ENCODE peak calls at places on chromosomes 11 and 22, in five cellular contexts. One of them, this sample, is unnamed. For H3K4me1, the result is how much of the 10 kb centered on the place peaks cover.

GRCh38 chr11:68120212-68121066 is 749 bp downstream of the CHKA start:
- DNase-seq in fibroblast of lung: peak
- DNase-seq in neuronal stem cell: peak
- DNase-seq in GM23248: peak
- DNase-seq in keratinocyte: no peak
- DNase-seq in this sample: peak

GRCh38 chr11:15697437-15698236 is 582.9 kb downstream of the INSC start:
- DNase-seq in fibroblast of lung: no peak
- DNase-seq in neuronal stem cell: no peak
- DNase-seq in GM23248: no peak
- DNase-seq in keratinocyte: no peak
- DNase-seq in this sample: no peak

GRCh38 chr11:122319011-122319410 is 203.0 kb upstream of the BLID start:
- DNase-seq in fibroblast of lung: peak
- DNase-seq in neuronal stem cell: no peak
- DNase-seq in GM23248: no peak
- DNase-seq in keratinocyte: no peak
- DNase-seq in this sample: no peak

GRCh38 chr11:83162377-83162776 is 5.4 kb downstream of the PCF11 start:
- DNase-seq in fibroblast of lung: no peak
- DNase-seq in neuronal stem cell: no peak
- DNase-seq in GM23248: peak
- DNase-seq in keratinocyte: no peak
- DNase-seq in this sample: no peak

GRCh38 chr22:41445171-41446056 is 1.2 kb downstream of the TOB2 start:
- DNase-seq in fibroblast of lung: no peak
- DNase-seq in neuronal stem cell: peak
- DNase-seq in GM23248: peak
- DNase-seq in keratinocyte: no peak
- DNase-seq in this sample: peak

GRCh38 chr11:35305670-35306382 is 113.5 kb downstream of the SLC1A2 start:
- DNase-seq in fibroblast of lung: peak
- DNase-seq in neuronal stem cell: peak
- DNase-seq in GM23248: peak
- DNase-seq in keratinocyte: no peak
- DNase-seq in this sample: peak

GRCh38 chr11:105265859-105266258 is 126.3 kb upstream of the CARD18 start:
- DNase-seq in fibroblast of lung: peak
- DNase-seq in neuronal stem cell: no peak
- DNase-seq in GM23248: peak
- DNase-seq in keratinocyte: peak
- DNase-seq in this sample: no peak

GRCh38 chr11:77636738-77637344 is 753 bp downstream of the CLNS1A start:
- DNase-seq in fibroblast of lung: no peak
- DNase-seq in neuronal stem cell: no peak
- DNase-seq in GM23248: peak
- DNase-seq in keratinocyte: no peak
- DNase-seq in this sample: no peak

DNA sequence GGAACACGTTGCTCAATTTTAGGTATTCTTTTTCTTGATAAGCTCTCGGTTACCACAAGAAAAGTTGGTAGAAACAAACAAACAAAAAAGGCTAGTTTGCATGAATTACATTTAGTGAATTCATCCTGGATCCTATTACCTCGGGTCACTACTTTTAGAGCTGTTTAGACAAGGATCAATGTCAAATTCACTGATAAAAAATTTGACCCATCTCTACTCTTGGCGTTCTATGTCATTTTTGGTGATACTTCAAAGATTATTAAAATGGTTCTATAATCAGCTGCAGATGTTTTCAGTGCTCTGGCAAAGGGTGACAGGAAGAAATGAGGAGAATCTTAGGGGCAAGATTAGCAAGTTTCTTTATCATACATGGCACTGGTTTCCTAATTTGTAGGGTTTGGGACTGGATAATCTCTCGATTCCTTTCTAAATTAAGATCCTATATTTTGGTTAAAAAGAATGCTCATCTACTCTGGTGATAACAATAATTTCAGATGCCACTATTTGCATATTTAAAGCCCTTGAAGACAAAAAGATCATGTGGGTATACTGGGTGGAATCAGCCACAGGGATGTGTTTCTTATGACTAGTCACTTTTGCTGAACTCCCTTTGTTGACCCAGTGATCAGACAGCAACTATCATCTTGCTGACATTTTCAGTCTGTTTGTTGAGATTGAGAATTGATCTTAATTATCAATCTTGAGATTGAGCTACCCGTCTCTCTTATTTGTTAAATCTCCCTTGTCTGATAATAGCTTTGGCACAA is 442.9 kb downstream of the AASDHPPT start:
- DNase-seq in fibroblast of lung: no peak
- DNase-seq in neuronal stem cell: no peak
- DNase-seq in GM23248: no peak
- DNase-seq in keratinocyte: no peak
- DNase-seq in this sample: no peak
- H2AFZ ChIP-seq in fibroblast of lung: no peak
- H2AFZ ChIP-seq in neuronal stem cell: no peak
- H2AFZ ChIP-seq in GM23248: no peak
- H2AFZ ChIP-seq in keratinocyte: no peak
- H2AFZ ChIP-seq in this sample: no peak

GRCh38 chr22:44276041-44276440 is 36.7 kb downstream of the SHISAL1 start:
- DNase-seq in fibroblast of lung: no peak
- DNase-seq in neuronal stem cell: no peak
- DNase-seq in GM23248: no peak
- DNase-seq in keratinocyte: no peak
- DNase-seq in this sample: no peak
- H3K4me1 ChIP-seq in fibroblast of lung: under half
- H3K4me1 ChIP-seq in neuronal stem cell: under half
- H3K4me1 ChIP-seq in GM23248: under half
- H3K4me1 ChIP-seq in keratinocyte: under half
- H3K4me1 ChIP-seq in this sample: under half

GRCh38 chr22:17172172-17172833 is 13.2 kb upstream of the HDHD5 start:
- DNase-seq in fibroblast of lung: no peak
- DNase-seq in neuronal stem cell: no peak
- DNase-seq in GM23248: no peak
- DNase-seq in keratinocyte: no peak
- DNase-seq in this sample: peak
- H2AFZ ChIP-seq in fibroblast of lung: peak
- H2AFZ ChIP-seq in neuronal stem cell: peak
- H2AFZ ChIP-seq in GM23248: peak
- H2AFZ ChIP-seq in keratinocyte: peak
- H2AFZ ChIP-seq in this sample: peak

DNA sequence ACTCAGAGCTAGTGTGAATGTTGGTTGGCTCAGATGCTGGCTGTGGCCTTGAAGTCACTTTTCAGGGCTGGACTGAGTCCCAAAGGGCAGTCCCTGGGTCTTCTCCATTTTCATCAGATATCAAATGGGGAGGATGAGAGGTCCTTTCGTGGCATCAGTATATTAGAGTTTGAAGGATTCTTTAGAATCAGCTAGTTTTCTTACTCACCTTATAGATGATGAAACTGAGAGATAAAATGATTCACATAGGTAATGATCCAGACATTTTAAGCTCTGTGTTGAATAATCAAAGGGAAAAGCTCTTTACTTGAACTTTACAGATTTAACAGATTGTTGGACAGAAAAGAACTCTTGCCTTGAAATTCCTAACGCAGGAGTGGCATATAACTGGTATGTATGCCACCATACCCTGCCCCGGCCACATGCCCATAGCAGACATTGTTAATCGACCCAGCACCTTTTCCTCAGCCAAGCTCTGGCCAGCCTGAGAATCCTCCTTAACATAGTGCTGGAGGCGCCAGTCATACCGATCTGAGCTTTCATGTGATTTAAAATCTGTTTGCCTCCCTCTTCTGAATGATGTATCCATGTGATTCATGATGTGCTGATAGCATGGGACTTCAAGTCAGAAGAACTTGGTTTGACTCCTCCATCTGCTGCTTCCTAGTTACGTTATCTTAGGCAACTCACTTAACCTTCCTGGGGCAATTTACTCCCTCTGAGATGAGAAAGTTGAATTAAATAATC is 60.0 kb downstream of the BARX2 start:
- DNase-seq in fibroblast of lung: no peak
- DNase-seq in neuronal stem cell: no peak
- DNase-seq in GM23248: no peak
- DNase-seq in keratinocyte: no peak
- DNase-seq in this sample: no peak
- H3K4me1 ChIP-seq in fibroblast of lung: under half
- H3K4me1 ChIP-seq in neuronal stem cell: under half
- H3K4me1 ChIP-seq in GM23248: under half
- H3K4me1 ChIP-seq in keratinocyte: under half
- H3K4me1 ChIP-seq in this sample: under half

GRCh38 chr11:47447906-47448305 is 1.0 kb downstream of the RAPSN start:
- DNase-seq in fibroblast of lung: no peak
- DNase-seq in neuronal stem cell: no peak
- DNase-seq in GM23248: no peak
- DNase-seq in keratinocyte: no peak
- DNase-seq in this sample: no peak

GRCh38 chr11:47443817-47444216 is 5.1 kb downstream of the RAPSN start:
- DNase-seq in fibroblast of lung: no peak
- DNase-seq in neuronal stem cell: no peak
- DNase-seq in GM23248: no peak
- DNase-seq in keratinocyte: no peak
- DNase-seq in this sample: no peak

GRCh38 chr11:47446833-47447232 is 2.1 kb downstream of the RAPSN start:
- DNase-seq in fibroblast of lung: no peak
- DNase-seq in neuronal stem cell: no peak
- DNase-seq in GM23248: no peak
- DNase-seq in keratinocyte: no peak
- DNase-seq in this sample: no peak

GRCh38 chr11:47443028-47443700 is 5.8 kb downstream of the RAPSN start:
- DNase-seq in fibroblast of lung: no peak
- DNase-seq in neuronal stem cell: no peak
- DNase-seq in GM23248: no peak
- DNase-seq in keratinocyte: no peak
- DNase-seq in this sample: no peak

DNA sequence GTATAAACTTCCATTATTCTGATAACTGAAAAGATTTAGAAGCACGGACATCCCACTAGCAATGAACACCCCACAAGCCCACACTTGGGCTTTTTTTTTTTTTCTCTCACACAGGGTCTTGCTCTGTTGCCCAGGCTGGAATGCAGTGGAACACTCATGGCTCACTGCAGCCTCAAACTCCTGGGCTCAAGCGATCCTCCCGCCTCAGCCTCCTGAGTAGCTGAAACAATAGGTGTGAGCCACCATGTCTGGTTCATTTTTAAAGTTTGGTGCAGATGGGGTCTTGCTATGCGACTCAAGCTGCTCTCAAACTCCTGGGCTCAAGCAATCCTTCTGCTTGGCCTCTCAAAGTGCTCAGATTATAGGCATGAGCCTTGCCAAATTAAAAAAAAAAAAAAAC is 3.1 kb downstream of the RAPSN start:
- DNase-seq in fibroblast of lung: no peak
- DNase-seq in neuronal stem cell: no peak
- DNase-seq in GM23248: no peak
- DNase-seq in keratinocyte: no peak
- DNase-seq in this sample: no peak
- H2AFZ ChIP-seq in fibroblast of lung: no peak
- H2AFZ ChIP-seq in neuronal stem cell: no peak
- H2AFZ ChIP-seq in GM23248: no peak
- H2AFZ ChIP-seq in keratinocyte: no peak
- H2AFZ ChIP-seq in this sample: no peak

DNA sequence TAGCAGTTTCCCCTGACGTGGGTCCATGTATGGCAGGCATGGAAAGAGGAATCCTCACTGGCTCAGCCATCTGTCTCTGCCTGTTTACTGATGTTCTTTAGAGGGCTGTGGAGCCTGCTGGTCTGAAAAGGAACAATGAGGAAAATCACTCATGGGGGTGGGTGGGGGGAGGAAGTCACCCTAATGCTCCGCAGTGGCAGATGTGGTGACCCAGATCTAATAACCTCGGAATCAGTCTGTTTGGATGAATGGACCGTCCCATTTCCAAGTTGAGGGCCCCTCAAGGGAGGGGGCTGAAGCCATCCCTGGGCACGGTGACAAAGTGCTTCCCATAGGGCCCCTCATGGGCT is 4.4 kb downstream of the BCR start:
- DNase-seq in fibroblast of lung: no peak
- DNase-seq in neuronal stem cell: no peak
- DNase-seq in GM23248: no peak
- DNase-seq in keratinocyte: no peak
- DNase-seq in this sample: no peak
- H3K4me1 ChIP-seq in fibroblast of lung: under half
- H3K4me1 ChIP-seq in neuronal stem cell: under half
- H3K4me1 ChIP-seq in GM23248: under half
- H3K4me1 ChIP-seq in keratinocyte: under half
- H3K4me1 ChIP-seq in this sample: under half

GRCh38 chr11:93784935-93785360 is 866 bp downstream of the MED17 start:
- DNase-seq in fibroblast of lung: peak
- DNase-seq in neuronal stem cell: no peak
- DNase-seq in GM23248: peak
- DNase-seq in keratinocyte: no peak
- DNase-seq in this sample: peak
- H2AFZ ChIP-seq in fibroblast of lung: no peak
- H2AFZ ChIP-seq in neuronal stem cell: peak
- H2AFZ ChIP-seq in GM23248: peak
- H2AFZ ChIP-seq in keratinocyte: no peak
- H2AFZ ChIP-seq in this sample: peak

This sample was measured in hepatocyte.